ENCODE peak calls at places on chromosomes 11 and 22, in nine cellular contexts. One of them, this sample, is unnamed.

GRCh38 chr11:61838921-61839320 is 10.8 kb downstream of the FADS2 start:
- DNase-seq in K562: no peak
- DNase-seq in ACHN: no peak
- DNase-seq in CD8-positive, alpha-beta T cell: no peak
- DNase-seq in smooth muscle cell of the brain vasculature: no peak
- DNase-seq in astrocyte of the cerebellum: no peak
- DNase-seq in cerebellum: no peak
- DNase-seq in posterior vena cava: peak
- DNase-seq in stimulated activated CD4-positive, alpha-beta T cell treated with anti-CD3 and anti-CD28 coated beads, Interleukin-12 subunit alpha, Interleukin-12 subunit beta, amount 100 ng/mL, for 4 hours: no peak
- DNase-seq in this sample: no peak

GRCh38 chr11:10490398-10491232 is 35.6 kb downstream of the AMPD3 start:
- DNase-seq in K562: peak
- DNase-seq in stimulated activated CD4-positive, alpha-beta T cell treated with anti-CD3 and anti-CD28 coated beads, Interleukin-12 subunit alpha, Interleukin-12 subunit beta, amount 100 ng/mL, for 4 hours: no peak
- DNase-seq in CD8-positive, alpha-beta T cell: no peak
- DNase-seq in astrocyte of the cerebellum: peak
- DNase-seq in cerebellum: peak
- DNase-seq in ACHN: peak
- DNase-seq in posterior vena cava: peak
- DNase-seq in smooth muscle cell of the brain vasculature: peak
- DNase-seq in this sample: peak

GRCh38 chr11:29093416-29093815 is 923.4 kb downstream of the KCNA4 start:
- DNase-seq in smooth muscle cell of the brain vasculature: peak
- DNase-seq in ACHN: peak
- DNase-seq in astrocyte of the cerebellum: peak
- DNase-seq in posterior vena cava: no peak
- DNase-seq in stimulated activated CD4-positive, alpha-beta T cell treated with anti-CD3 and anti-CD28 coated beads, Interleukin-12 subunit alpha, Interleukin-12 subunit beta, amount 100 ng/mL, for 4 hours: no peak
- DNase-seq in K562: no peak
- DNase-seq in CD8-positive, alpha-beta T cell: no peak
- DNase-seq in cerebellum: no peak
- DNase-seq in this sample: no peak

GRCh38 chr11:22169833-22170232 is 23.1 kb upstream of the ANO5 start:
- DNase-seq in posterior vena cava: no peak
- DNase-seq in astrocyte of the cerebellum: no peak
- DNase-seq in smooth muscle cell of the brain vasculature: no peak
- DNase-seq in CD8-positive, alpha-beta T cell: no peak
- DNase-seq in K562: no peak
- DNase-seq in stimulated activated CD4-positive, alpha-beta T cell treated with anti-CD3 and anti-CD28 coated beads, Interleukin-12 subunit alpha, Interleukin-12 subunit beta, amount 100 ng/mL, for 4 hours: no peak
- DNase-seq in cerebellum: no peak
- DNase-seq in ACHN: peak
- DNase-seq in this sample: no peak

GRCh38 chr11:1450958-1451710 is 35.4 kb downstream of the MOB2 start:
- DNase-seq in K562: peak
- DNase-seq in cerebellum: no peak
- DNase-seq in CD8-positive, alpha-beta T cell: no peak
- DNase-seq in ACHN: peak
- DNase-seq in stimulated activated CD4-positive, alpha-beta T cell treated with anti-CD3 and anti-CD28 coated beads, Interleukin-12 subunit alpha, Interleukin-12 subunit beta, amount 100 ng/mL, for 4 hours: no peak
- DNase-seq in smooth muscle cell of the brain vasculature: no peak
- DNase-seq in astrocyte of the cerebellum: no peak
- DNase-seq in posterior vena cava: no peak
- DNase-seq in this sample: no peak

GRCh38 chr22:50139843-50140415 is 30.6 kb upstream of the PANX2 start:
- DNase-seq in posterior vena cava: no peak
- DNase-seq in K562: peak
- DNase-seq in CD8-positive, alpha-beta T cell: no peak
- DNase-seq in smooth muscle cell of the brain vasculature: no peak
- DNase-seq in astrocyte of the cerebellum: no peak
- DNase-seq in ACHN: no peak
- DNase-seq in cerebellum: no peak
- DNase-seq in stimulated activated CD4-positive, alpha-beta T cell treated with anti-CD3 and anti-CD28 coated beads, Interleukin-12 subunit alpha, Interleukin-12 subunit beta, amount 100 ng/mL, for 4 hours: no peak
- DNase-seq in this sample: no peak

GRCh38 chr22:44807915-44808690 is 55.7 kb downstream of the ARHGAP8 start:
- DNase-seq in smooth muscle cell of the brain vasculature: no peak
- DNase-seq in astrocyte of the cerebellum: no peak
- DNase-seq in CD8-positive, alpha-beta T cell: no peak
- DNase-seq in stimulated activated CD4-positive, alpha-beta T cell treated with anti-CD3 and anti-CD28 coated beads, Interleukin-12 subunit alpha, Interleukin-12 subunit beta, amount 100 ng/mL, for 4 hours: peak
- DNase-seq in K562: peak
- DNase-seq in cerebellum: no peak
- DNase-seq in ACHN: no peak
- DNase-seq in posterior vena cava: no peak
- DNase-seq in this sample: no peak

GRCh38 chr11:117521974-117522373 is 194.3 kb downstream of the CEP164 start:
- DNase-seq in astrocyte of the cerebellum: no peak
- DNase-seq in posterior vena cava: no peak
- DNase-seq in ACHN: no peak
- DNase-seq in smooth muscle cell of the brain vasculature: no peak
- DNase-seq in stimulated activated CD4-positive, alpha-beta T cell treated with anti-CD3 and anti-CD28 coated beads, Interleukin-12 subunit alpha, Interleukin-12 subunit beta, amount 100 ng/mL, for 4 hours: no peak
- DNase-seq in cerebellum: no peak
- DNase-seq in CD8-positive, alpha-beta T cell: no peak
- DNase-seq in K562: no peak
- DNase-seq in this sample: peak

GRCh38 chr11:86983071-86983488 is 27.9 kb upstream of the FZD4 start:
- DNase-seq in posterior vena cava: no peak
- DNase-seq in stimulated activated CD4-positive, alpha-beta T cell treated with anti-CD3 and anti-CD28 coated beads, Interleukin-12 subunit alpha, Interleukin-12 subunit beta, amount 100 ng/mL, for 4 hours: no peak
- DNase-seq in ACHN: no peak
- DNase-seq in K562: no peak
- DNase-seq in smooth muscle cell of the brain vasculature: no peak
- DNase-seq in cerebellum: no peak
- DNase-seq in CD8-positive, alpha-beta T cell: no peak
- DNase-seq in astrocyte of the cerebellum: no peak
- DNase-seq in this sample: no peak

GRCh38 chr22:19795617-19796008 is 35.0 kb downstream of the TBX1 start:
- DNase-seq in cerebellum: no peak
- DNase-seq in CD8-positive, alpha-beta T cell: no peak
- DNase-seq in posterior vena cava: no peak
- DNase-seq in K562: no peak
- DNase-seq in stimulated activated CD4-positive, alpha-beta T cell treated with anti-CD3 and anti-CD28 coated beads, Interleukin-12 subunit alpha, Interleukin-12 subunit beta, amount 100 ng/mL, for 4 hours: no peak
- DNase-seq in ACHN: no peak
- DNase-seq in smooth muscle cell of the brain vasculature: no peak
- DNase-seq in astrocyte of the cerebellum: no peak
- DNase-seq in this sample: no peak

GRCh38 chr22:37228106-37229011 is 15.7 kb downstream of the RAC2 start:
- DNase-seq in smooth muscle cell of the brain vasculature: no peak
- DNase-seq in ACHN: no peak
- DNase-seq in stimulated activated CD4-positive, alpha-beta T cell treated with anti-CD3 and anti-CD28 coated beads, Interleukin-12 subunit alpha, Interleukin-12 subunit beta, amount 100 ng/mL, for 4 hours: peak
- DNase-seq in K562: no peak
- DNase-seq in astrocyte of the cerebellum: peak
- DNase-seq in CD8-positive, alpha-beta T cell: no peak
- DNase-seq in cerebellum: no peak
- DNase-seq in posterior vena cava: no peak
- DNase-seq in this sample: no peak

GRCh38 chr11:75334976-75335375 is 16.5 kb downstream of the ARRB1 start:
- DNase-seq in astrocyte of the cerebellum: no peak
- DNase-seq in CD8-positive, alpha-beta T cell: no peak
- DNase-seq in stimulated activated CD4-positive, alpha-beta T cell treated with anti-CD3 and anti-CD28 coated beads, Interleukin-12 subunit alpha, Interleukin-12 subunit beta, amount 100 ng/mL, for 4 hours: no peak
- DNase-seq in ACHN: no peak
- DNase-seq in cerebellum: no peak
- DNase-seq in smooth muscle cell of the brain vasculature: no peak
- DNase-seq in posterior vena cava: no peak
- DNase-seq in K562: peak
- DNase-seq in this sample: peak

GRCh38 chr11:6570691-6571427 is 32.6 kb downstream of the RRP8 start:
- DNase-seq in astrocyte of the cerebellum: no peak
- DNase-seq in smooth muscle cell of the brain vasculature: no peak
- DNase-seq in stimulated activated CD4-positive, alpha-beta T cell treated with anti-CD3 and anti-CD28 coated beads, Interleukin-12 subunit alpha, Interleukin-12 subunit beta, amount 100 ng/mL, for 4 hours: no peak
- DNase-seq in CD8-positive, alpha-beta T cell: no peak
- DNase-seq in posterior vena cava: no peak
- DNase-seq in ACHN: no peak
- DNase-seq in cerebellum: no peak
- DNase-seq in K562: no peak
- DNase-seq in this sample: no peak

GRCh38 chr11:57598831-57599155 is 1.3 kb downstream of the SERPING1 start:
- DNase-seq in posterior vena cava: no peak
- DNase-seq in astrocyte of the cerebellum: no peak
- DNase-seq in CD8-positive, alpha-beta T cell: no peak
- DNase-seq in cerebellum: no peak
- DNase-seq in ACHN: no peak
- DNase-seq in stimulated activated CD4-positive, alpha-beta T cell treated with anti-CD3 and anti-CD28 coated beads, Interleukin-12 subunit alpha, Interleukin-12 subunit beta, amount 100 ng/mL, for 4 hours: no peak
- DNase-seq in K562: no peak
- DNase-seq in smooth muscle cell of the brain vasculature: no peak
- DNase-seq in this sample: peak

GRCh38 chr22:36816635-36817428 is at the start of gene PVALB:
- DNase-seq in stimulated activated CD4-positive, alpha-beta T cell treated with anti-CD3 and anti-CD28 coated beads, Interleukin-12 subunit alpha, Interleukin-12 subunit beta, amount 100 ng/mL, for 4 hours: no peak
- DNase-seq in CD8-positive, alpha-beta T cell: no peak
- DNase-seq in smooth muscle cell of the brain vasculature: peak
- DNase-seq in cerebellum: peak
- DNase-seq in posterior vena cava: no peak
- DNase-seq in astrocyte of the cerebellum: no peak
- DNase-seq in ACHN: no peak
- DNase-seq in K562: peak
- DNase-seq in this sample: no peak

GRCh38 chr11:212150-213100 is 4.9 kb downstream of the RIC8A start:
- DNase-seq in CD8-positive, alpha-beta T cell: no peak
- DNase-seq in posterior vena cava: peak
- DNase-seq in ACHN: no peak
- DNase-seq in cerebellum: no peak
- DNase-seq in astrocyte of the cerebellum: no peak
- DNase-seq in smooth muscle cell of the brain vasculature: no peak
- DNase-seq in stimulated activated CD4-positive, alpha-beta T cell treated with anti-CD3 and anti-CD28 coated beads, Interleukin-12 subunit alpha, Interleukin-12 subunit beta, amount 100 ng/mL, for 4 hours: no peak
- DNase-seq in K562: no peak
- DNase-seq in this sample: no peak

GRCh38 chr22:47687364-47687655 is 924.9 kb downstream of the TBC1D22A start:
- DNase-seq in K562: no peak
- DNase-seq in stimulated activated CD4-positive, alpha-beta T cell treated with anti-CD3 and anti-CD28 coated beads, Interleukin-12 subunit alpha, Interleukin-12 subunit beta, amount 100 ng/mL, for 4 hours: no peak
- DNase-seq in posterior vena cava: no peak
- DNase-seq in cerebellum: no peak
- DNase-seq in ACHN: no peak
- DNase-seq in CD8-positive, alpha-beta T cell: no peak
- DNase-seq in astrocyte of the cerebellum: no peak
- DNase-seq in smooth muscle cell of the brain vasculature: no peak
- DNase-seq in this sample: no peak

GRCh38 chr22:48335442-48336139 is 1492.1 kb downstream of the BRD1 start:
- DNase-seq in cerebellum: no peak
- DNase-seq in smooth muscle cell of the brain vasculature: no peak
- DNase-seq in K562: no peak
- DNase-seq in astrocyte of the cerebellum: no peak
- DNase-seq in posterior vena cava: no peak
- DNase-seq in ACHN: no peak
- DNase-seq in CD8-positive, alpha-beta T cell: no peak
- DNase-seq in stimulated activated CD4-positive, alpha-beta T cell treated with anti-CD3 and anti-CD28 coated beads, Interleukin-12 subunit alpha, Interleukin-12 subunit beta, amount 100 ng/mL, for 4 hours: no peak
- DNase-seq in this sample: no peak

GRCh38 chr11:11876458-11876857 is 34.7 kb downstream of the USP47 start:
- DNase-seq in ACHN: peak
- DNase-seq in stimulated activated CD4-positive, alpha-beta T cell treated with anti-CD3 and anti-CD28 coated beads, Interleukin-12 subunit alpha, Interleukin-12 subunit beta, amount 100 ng/mL, for 4 hours: no peak
- DNase-seq in posterior vena cava: no peak
- DNase-seq in smooth muscle cell of the brain vasculature: no peak
- DNase-seq in cerebellum: no peak
- DNase-seq in astrocyte of the cerebellum: no peak
- DNase-seq in CD8-positive, alpha-beta T cell: no peak
- DNase-seq in K562: peak
- DNase-seq in this sample: peak

GRCh38 chr22:22833059-22833458 is 54.6 kb upstream of the IGLL5 start:
- DNase-seq in stimulated activated CD4-positive, alpha-beta T cell treated with anti-CD3 and anti-CD28 coated beads, Interleukin-12 subunit alpha, Interleukin-12 subunit beta, amount 100 ng/mL, for 4 hours: no peak
- DNase-seq in ACHN: no peak
- DNase-seq in smooth muscle cell of the brain vasculature: no peak
- DNase-seq in astrocyte of the cerebellum: no peak
- DNase-seq in cerebellum: no peak
- DNase-seq in posterior vena cava: no peak
- DNase-seq in CD8-positive, alpha-beta T cell: no peak
- DNase-seq in K562: no peak
- DNase-seq in this sample: no peak

GRCh38 chr11:94706211-94706610 is 61.9 kb upstream of the AMOTL1 start:
- DNase-seq in smooth muscle cell of the brain vasculature: no peak
- DNase-seq in ACHN: no peak
- DNase-seq in posterior vena cava: no peak
- DNase-seq in astrocyte of the cerebellum: no peak
- DNase-seq in CD8-positive, alpha-beta T cell: no peak
- DNase-seq in stimulated activated CD4-positive, alpha-beta T cell treated with anti-CD3 and anti-CD28 coated beads, Interleukin-12 subunit alpha, Interleukin-12 subunit beta, amount 100 ng/mL, for 4 hours: no peak
- DNase-seq in cerebellum: no peak
- DNase-seq in K562: no peak
- DNase-seq in this sample: peak

GRCh38 chr11:359181-359714 is 10.1 kb upstream of the B4GALNT4 start:
- DNase-seq in CD8-positive, alpha-beta T cell: no peak
- DNase-seq in stimulated activated CD4-positive, alpha-beta T cell treated with anti-CD3 and anti-CD28 coated beads, Interleukin-12 subunit alpha, Interleukin-12 subunit beta, amount 100 ng/mL, for 4 hours: no peak
- DNase-seq in posterior vena cava: peak
- DNase-seq in ACHN: no peak
- DNase-seq in cerebellum: no peak
- DNase-seq in K562: no peak
- DNase-seq in astrocyte of the cerebellum: no peak
- DNase-seq in smooth muscle cell of the brain vasculature: no peak
- DNase-seq in this sample: peak

GRCh38 chr11:64894070-64894811 is 15.8 kb upstream of the EHD1 start:
- DNase-seq in CD8-positive, alpha-beta T cell: peak
- DNase-seq in ACHN: peak
- DNase-seq in astrocyte of the cerebellum: no peak
- DNase-seq in posterior vena cava: peak
- DNase-seq in smooth muscle cell of the brain vasculature: no peak
- DNase-seq in stimulated activated CD4-positive, alpha-beta T cell treated with anti-CD3 and anti-CD28 coated beads, Interleukin-12 subunit alpha, Interleukin-12 subunit beta, amount 100 ng/mL, for 4 hours: peak
- DNase-seq in K562: peak
- DNase-seq in cerebellum: peak
- DNase-seq in this sample: peak

This sample was measured in trophoblast cell.